ENCODE peak calls at places on chromosomes 4 and X, in four cellular contexts. J is GM12878, A is SK-N-SH, M is K562. F is an unnamed sample.

GRCh38 chr4:15729910-15730533 is 27.2 kb downstream of the BST1 start:
- DNase-seq in J (peak; percentile 2), A (peak; percentile 66), M (peak; percentile 59), F (no peak)

GRCh38 chr4:37767019-37767418 is 59.5 kb upstream of the PGM2 start:
- DNase-seq in J (no peak), A (no peak), M (no peak), F (no peak)

GRCh38 chr4:84697159-84697558 is 114.2 kb downstream of the CDS1 start:
- DNase-seq in J (no peak), A (no peak), M (no peak), F (no peak)

GRCh38 chrX:48833531-48834138 is 1.8 kb downstream of the PCSK1N start:
- DNase-seq in J (no peak), A (peak; percentile 65), M (no peak), F (no peak)

GRCh38 chr4:23697001-23697528 is 192.8 kb downstream of the PPARGC1A start:
- DNase-seq in J (no peak), A (no peak), M (no peak), F (no peak)

GRCh38 chr4:25958110-25958509 is 44.1 kb downstream of the SMIM20 start:
- DNase-seq in J (no peak), A (no peak), M (no peak), F (no peak)

GRCh38 chr4:122576261-122577188 is 44.3 kb downstream of the IL21 start:
- DNase-seq in J (no peak), A (peak; percentile 16), M (peak; percentile 34), F (no peak)

GRCh38 chr4:13921805-13922204 is 294.3 kb upstream of the BOD1L1 start:
- DNase-seq in J (no peak), A (no peak), M (no peak), F (no peak)

GRCh38 chr4:154618708-154619315 is 6.4 kb upstream of the FGG start:
- DNase-seq in J (peak; percentile 21), A (peak; percentile 39), M (no peak), F (peak; percentile 74)

GRCh38 chr4:38857354-38858096 is 908 bp upstream of the TLR6 start:
- DNase-seq in J (peak; percentile 82), A (no peak), M (peak; percentile 23), F (no peak)

GRCh38 chr4:107283587-107284559 is 247.8 kb upstream of the DKK2 start:
- DNase-seq in J (no peak), A (peak; percentile 27), M (no peak), F (no peak)

GRCh38 chr4:155107059-155107458 is 101.4 kb upstream of the NPY2R start:
- DNase-seq in J (no peak), A (no peak), M (no peak), F (no peak)

GRCh38 chr4:85777908-85778808 is 303.2 kb downstream of the ARHGAP24 start:
- DNase-seq in J (peak; percentile 59), A (no peak), M (no peak), F (no peak)

GRCh38 chr4:172938870-172939269 is 229.7 kb upstream of the GALNT7 start:
- DNase-seq in J (no peak), A (no peak), M (no peak), F (no peak)

GRCh38 chrX:41333744-41333993 is 293 bp upstream of the DDX3X start:
- DNase-seq in J (peak; percentile 91), A (no peak), M (no peak), F (no peak)

GRCh38 chr4:146343776-146344175 is 129.4 kb downstream of the REELD1 start:
- DNase-seq in J (no peak), A (no peak), M (no peak), F (no peak)

GRCh38 chrX:56314334-56314733 is 82.2 kb downstream of the KLF8 start:
- DNase-seq in J (no peak), A (no peak), M (no peak), F (no peak)

GRCh38 chr4:26081795-26082498 is 167.9 kb downstream of the SMIM20 start:
- DNase-seq in J (no peak), A (no peak), M (peak; percentile 54), F (no peak)

GRCh38 chr4:15942283-15942682 is 3.7 kb upstream of the FGFBP1 start:
- DNase-seq in J (no peak), A (no peak), M (no peak), F (no peak)

GRCh38 chrX:43504394-43504793 is 151.7 kb upstream of the MAOA start:
- DNase-seq in J (no peak), A (no peak), M (no peak), F (no peak)

DNA sequence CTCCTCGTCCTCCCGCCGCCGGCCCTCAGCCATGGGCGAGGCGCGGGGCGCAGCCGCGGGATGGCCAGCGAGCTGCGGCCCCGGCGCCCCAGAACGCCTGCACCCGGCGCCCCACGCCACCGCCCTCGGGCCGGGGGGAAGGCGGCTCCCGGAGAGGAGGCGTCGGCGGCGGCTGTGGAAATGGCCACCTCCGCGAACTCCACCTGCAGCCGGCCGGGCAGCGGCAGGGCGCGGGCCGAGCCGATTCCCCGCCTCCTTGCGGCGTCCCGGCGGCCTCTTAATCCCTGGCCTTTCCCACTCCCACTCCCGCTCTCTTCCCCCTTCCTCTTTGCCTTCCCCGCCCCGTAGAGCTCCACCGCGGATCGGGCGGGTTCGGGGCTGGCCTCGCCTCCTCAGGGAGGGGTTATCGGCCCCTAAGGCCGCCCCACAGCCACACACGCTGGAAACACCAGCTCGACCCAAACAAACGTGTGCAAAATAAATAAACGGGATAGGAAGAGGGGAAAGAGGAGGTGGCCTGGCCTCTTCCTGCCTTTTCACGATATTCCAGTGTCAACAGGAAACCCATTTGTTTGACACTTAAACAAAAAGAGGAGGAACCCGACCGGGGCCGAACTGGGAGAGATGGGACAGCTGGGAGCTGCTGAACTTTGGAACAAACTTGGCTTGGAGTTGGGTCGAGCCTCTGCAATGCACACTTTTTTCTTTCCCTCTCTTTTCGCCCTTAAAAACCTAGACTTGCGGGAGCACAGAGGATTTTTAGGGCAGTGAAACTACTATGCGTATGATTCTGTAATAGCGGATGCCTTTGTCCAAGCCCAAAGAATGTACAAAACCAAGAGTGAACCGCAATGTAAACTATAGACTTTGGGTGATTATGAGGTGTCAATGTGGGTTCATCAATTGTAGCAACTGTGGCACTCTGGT is at the start of gene SH3D19:
- DNase-seq in J (no peak), A (peak; percentile 88), M (peak; percentile 6), F (peak; percentile 58)
- TF ChIP-seq USF1 in J (no peak), A (no peak), M (no peak), F (no peak)

GRCh38 chr4:168773388-168774195 is 236.5 kb downstream of the CBR4 start:
- DNase-seq in J (no peak), A (no peak), M (no peak), F (no peak)
- TF ChIP-seq USF1 in J (no peak), A (no peak), M (no peak), F (no peak)

GRCh38 chrX:91331476-91331875 is 103.2 kb upstream of the PABPC5 start:
- DNase-seq in J (no peak), A (no peak), M (no peak), F (no peak)
- TF ChIP-seq USF1 in J (no peak), A (no peak), M (no peak), F (no peak)

GRCh38 chr4:7538518-7538917 is 103.8 kb upstream of the PSAPL1 start:
- DNase-seq in J (no peak), A (no peak), M (no peak), F (no peak)

GRCh38 chr4:7540216-7540615 is 105.5 kb upstream of the PSAPL1 start:
- DNase-seq in J (no peak), A (peak; percentile 42), M (no peak), F (no peak)

GRCh38 chr4:7540654-7541413 is 106.1 kb upstream of the PSAPL1 start:
- DNase-seq in J (no peak), A (no peak), M (no peak), F (no peak)

GRCh38 chr4:7539186-7539585 is 104.5 kb upstream of the PSAPL1 start:
- DNase-seq in J (no peak), A (no peak), M (no peak), F (no peak)

DNA sequence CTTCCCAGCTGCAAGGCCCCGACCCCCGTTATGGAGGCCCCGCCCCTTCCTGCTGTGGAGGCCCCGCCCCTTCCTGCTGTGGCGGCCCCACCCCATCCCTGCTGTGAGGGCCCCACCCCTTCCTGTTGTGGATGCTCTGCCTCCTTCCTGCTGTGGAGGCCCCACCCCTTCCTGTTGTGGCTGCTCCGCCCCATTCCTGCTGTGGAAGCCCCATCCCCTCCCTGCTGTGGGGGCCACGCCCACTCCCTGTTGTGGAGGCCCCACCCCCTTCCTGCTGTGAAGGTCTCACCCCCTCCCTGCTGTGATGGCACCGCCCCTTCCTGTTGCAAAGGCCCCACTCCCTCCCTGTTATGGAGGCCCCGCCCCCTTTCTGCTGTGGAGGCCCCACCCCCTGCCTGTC is 104.9 kb upstream of the PSAPL1 start:
- DNase-seq in J (no peak), A (peak; percentile 87), M (peak; percentile 78), F (peak; percentile 73)
- TF ChIP-seq USF1 in J (no peak), A (no peak), M (no peak), F (no peak)

DNA sequence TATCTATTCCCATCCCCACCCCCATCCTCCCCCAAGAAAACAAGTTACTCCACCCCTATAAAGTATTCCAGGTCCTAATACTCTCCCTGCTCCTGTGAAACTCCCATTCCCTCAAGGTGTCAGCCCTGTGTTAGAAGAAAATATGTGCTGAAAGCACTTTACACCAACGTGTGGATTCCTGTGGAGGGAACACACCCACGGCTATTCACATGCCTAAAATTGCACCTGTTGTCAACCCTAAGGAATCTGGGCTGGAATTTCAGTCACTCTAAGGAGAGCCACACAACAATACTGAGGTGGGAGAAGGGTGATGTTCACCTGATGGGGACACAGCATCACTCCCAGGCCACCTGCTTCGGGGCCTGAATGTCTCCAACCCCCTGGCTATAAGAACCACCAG is 16.0 kb downstream of the SCD5 start:
- DNase-seq in J (no peak), A (no peak), M (no peak), F (no peak)
- TF ChIP-seq USF1 in J (no peak), A (no peak), M (no peak), F (no peak)

GRCh38 chr4:102316585-102316984 is 28.7 kb downstream of the SLC39A8 start:
- DNase-seq in J (no peak), A (no peak), M (no peak), F (no peak)
- TF ChIP-seq USF1 in J (no peak), A (no peak), M (no peak), F (no peak)

GRCh38 chrX:72057844-72058243 is 73.9 kb downstream of the RTL5 start:
- DNase-seq in J (no peak), A (no peak), M (no peak), F (no peak)

GRCh38 chrX:72052415-72053090 is 79.2 kb downstream of the RTL5 start:
- DNase-seq in J (no peak), A (no peak), M (no peak), F (no peak)

GRCh38 chrX:72057331-72057730 is 74.4 kb downstream of the RTL5 start:
- DNase-seq in J (no peak), A (no peak), M (no peak), F (no peak)

GRCh38 chrX:72053508-72053907 is 78.2 kb downstream of the RTL5 start:
- DNase-seq in J (no peak), A (no peak), M (no peak), F (no peak)

DNA sequence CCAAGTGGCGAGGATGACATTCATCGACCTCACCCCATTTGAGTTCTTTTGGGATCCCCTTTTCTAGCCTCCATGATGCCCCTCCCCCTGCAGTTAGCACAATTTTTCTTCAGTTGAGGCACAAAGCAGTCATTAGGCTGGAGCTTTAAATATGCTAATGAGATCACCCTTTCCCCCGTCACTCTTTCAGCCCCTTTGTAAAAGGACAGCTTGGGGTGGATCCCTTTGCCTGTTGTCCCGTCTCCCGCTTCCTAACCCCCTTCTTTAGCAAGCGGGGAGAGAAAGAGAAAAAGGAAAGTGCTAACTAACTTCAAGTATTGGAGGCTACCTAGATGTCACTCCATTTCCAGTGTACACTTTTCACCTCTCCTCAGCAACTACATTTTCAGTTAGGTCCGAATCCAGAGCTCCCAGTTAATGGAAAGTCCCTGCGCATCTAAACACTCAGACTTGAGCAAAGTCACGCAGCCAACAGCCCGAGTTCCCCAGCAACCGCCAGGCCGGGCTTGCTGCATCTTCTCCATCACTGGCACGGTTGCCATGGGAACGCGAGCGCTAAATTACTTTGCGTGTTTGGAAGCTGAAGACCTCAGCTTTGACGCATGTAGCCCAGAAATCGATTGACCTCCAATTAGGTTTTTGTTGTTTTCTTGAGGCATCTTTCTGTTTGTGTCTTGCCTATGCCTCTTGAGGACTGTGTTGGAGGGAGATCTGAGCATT is 76.8 kb downstream of the RTL5 start:
- DNase-seq in J (no peak), A (no peak), M (no peak), F (peak; percentile 57)
- TF ChIP-seq USF1 in J (no peak), A (no peak), M (no peak), F (no peak)

F was measured in WTC11.